ENCODE peak calls at places on chromosomes 12 and 14, in seven cellular contexts. One of them, this sample, is unnamed. For H3K36me3, the result is how much of the 10 kb centered on the place peaks cover.

GRCh38 chr12:5379737-5380496 is 52.0 kb upstream of the NTF3 start:
- DNase-seq in heart right ventricle: no peak
- DNase-seq in keratinocyte: peak
- DNase-seq in body of pancreas: no peak
- DNase-seq in SK-N-SH: no peak
- DNase-seq in fibroblast of lung: no peak
- DNase-seq in Caco-2: no peak
- DNase-seq in this sample: no peak

GRCh38 chr14:96710060-96710636 is 87.0 kb upstream of the VRK1 start:
- DNase-seq in SK-N-SH: no peak
- DNase-seq in keratinocyte: no peak
- DNase-seq in Caco-2: no peak
- DNase-seq in fibroblast of lung: no peak
- DNase-seq in heart right ventricle: no peak
- DNase-seq in body of pancreas: no peak
- DNase-seq in this sample: no peak

GRCh38 chr12:117052386-117053049 is 46.7 kb downstream of the TESC start:
- DNase-seq in Caco-2: no peak
- DNase-seq in keratinocyte: no peak
- DNase-seq in fibroblast of lung: no peak
- DNase-seq in SK-N-SH: no peak
- DNase-seq in body of pancreas: no peak
- DNase-seq in heart right ventricle: no peak
- DNase-seq in this sample: no peak

GRCh38 chr12:113040722-113041168 is 15.8 kb upstream of the DTX1 start:
- DNase-seq in Caco-2: no peak
- DNase-seq in keratinocyte: peak
- DNase-seq in fibroblast of lung: peak
- DNase-seq in SK-N-SH: no peak
- DNase-seq in body of pancreas: no peak
- DNase-seq in heart right ventricle: peak
- DNase-seq in this sample: peak

GRCh38 chr12:17132336-17132735 is 526.4 kb upstream of the LMO3 start:
- DNase-seq in keratinocyte: no peak
- DNase-seq in Caco-2: no peak
- DNase-seq in heart right ventricle: no peak
- DNase-seq in body of pancreas: no peak
- DNase-seq in fibroblast of lung: no peak
- DNase-seq in SK-N-SH: no peak
- DNase-seq in this sample: no peak

GRCh38 chr12:53729659-53730058 is 2.4 kb upstream of the CALCOCO1 start:
- DNase-seq in SK-N-SH: no peak
- DNase-seq in keratinocyte: no peak
- DNase-seq in fibroblast of lung: no peak
- DNase-seq in heart right ventricle: no peak
- DNase-seq in body of pancreas: no peak
- DNase-seq in Caco-2: no peak
- DNase-seq in this sample: no peak

GRCh38 chr14:32298346-32298745 is 30.8 kb upstream of the AKAP6 start:
- DNase-seq in keratinocyte: no peak
- DNase-seq in fibroblast of lung: no peak
- DNase-seq in body of pancreas: no peak
- DNase-seq in Caco-2: no peak
- DNase-seq in SK-N-SH: no peak
- DNase-seq in heart right ventricle: no peak
- DNase-seq in this sample: no peak

GRCh38 chr12:1171657-1172056 is 180.6 kb downstream of the ERC1 start:
- DNase-seq in fibroblast of lung: no peak
- DNase-seq in body of pancreas: no peak
- DNase-seq in SK-N-SH: no peak
- DNase-seq in heart right ventricle: no peak
- DNase-seq in keratinocyte: no peak
- DNase-seq in Caco-2: no peak
- DNase-seq in this sample: no peak

GRCh38 chr14:36279306-36280244 is 40.9 kb downstream of the MBIP start:
- DNase-seq in body of pancreas: no peak
- DNase-seq in Caco-2: no peak
- DNase-seq in keratinocyte: no peak
- DNase-seq in fibroblast of lung: no peak
- DNase-seq in heart right ventricle: no peak
- DNase-seq in SK-N-SH: no peak
- DNase-seq in this sample: no peak

GRCh38 chr14:47270715-47271114 is 404.7 kb downstream of the MDGA2 start:
- DNase-seq in keratinocyte: no peak
- DNase-seq in heart right ventricle: no peak
- DNase-seq in SK-N-SH: no peak
- DNase-seq in fibroblast of lung: no peak
- DNase-seq in Caco-2: no peak
- DNase-seq in body of pancreas: no peak
- DNase-seq in this sample: no peak

GRCh38 chr12:100391856-100392255 is 35.0 kb downstream of the SLC17A8 start:
- DNase-seq in keratinocyte: no peak
- DNase-seq in heart right ventricle: no peak
- DNase-seq in body of pancreas: peak
- DNase-seq in SK-N-SH: no peak
- DNase-seq in fibroblast of lung: peak
- DNase-seq in Caco-2: peak
- DNase-seq in this sample: no peak

GRCh38 chr14:95301527-95302187 is 18.1 kb downstream of the CLMN start:
- DNase-seq in keratinocyte: no peak
- DNase-seq in SK-N-SH: no peak
- DNase-seq in Caco-2: no peak
- DNase-seq in heart right ventricle: no peak
- DNase-seq in fibroblast of lung: no peak
- DNase-seq in body of pancreas: no peak
- DNase-seq in this sample: no peak

GRCh38 chr14:50055461-50056228 is 60.7 kb downstream of the VCPKMT start:
- DNase-seq in fibroblast of lung: no peak
- DNase-seq in keratinocyte: no peak
- DNase-seq in Caco-2: no peak
- DNase-seq in heart right ventricle: no peak
- DNase-seq in SK-N-SH: no peak
- DNase-seq in body of pancreas: no peak
- DNase-seq in this sample: no peak

GRCh38 chr12:52971701-52972329 is 22.9 kb downstream of the KRT18 start:
- DNase-seq in Caco-2: peak
- DNase-seq in fibroblast of lung: peak
- DNase-seq in body of pancreas: no peak
- DNase-seq in SK-N-SH: no peak
- DNase-seq in heart right ventricle: no peak
- DNase-seq in keratinocyte: no peak
- DNase-seq in this sample: peak

GRCh38 chr12:49866859-49867579 is 24.1 kb upstream of the BCDIN3D start:
- DNase-seq in Caco-2: peak
- DNase-seq in keratinocyte: no peak
- DNase-seq in body of pancreas: peak
- DNase-seq in heart right ventricle: peak
- DNase-seq in SK-N-SH: peak
- DNase-seq in fibroblast of lung: peak
- DNase-seq in this sample: no peak

GRCh38 chr12:25056486-25057130 is 107.7 kb upstream of the BCAT1 start:
- DNase-seq in keratinocyte: no peak
- DNase-seq in Caco-2: no peak
- DNase-seq in heart right ventricle: no peak
- DNase-seq in SK-N-SH: no peak
- DNase-seq in body of pancreas: no peak
- DNase-seq in fibroblast of lung: no peak
- DNase-seq in this sample: no peak

GRCh38 chr14:69571879-69572633 is 2.6 kb downstream of the CCDC177 start:
- DNase-seq in keratinocyte: no peak
- DNase-seq in Caco-2: peak
- DNase-seq in body of pancreas: peak
- DNase-seq in fibroblast of lung: peak
- DNase-seq in heart right ventricle: no peak
- DNase-seq in SK-N-SH: peak
- DNase-seq in this sample: no peak

GRCh38 chr12:93793983-93794382 is 116.8 kb downstream of the CRADD start:
- DNase-seq in Caco-2: no peak
- DNase-seq in heart right ventricle: no peak
- DNase-seq in keratinocyte: no peak
- DNase-seq in body of pancreas: no peak
- DNase-seq in SK-N-SH: no peak
- DNase-seq in fibroblast of lung: peak
- DNase-seq in this sample: no peak

GRCh38 chr14:50040401-50040775 is 76.0 kb downstream of the VCPKMT start:
- DNase-seq in Caco-2: peak
- DNase-seq in body of pancreas: no peak
- DNase-seq in fibroblast of lung: peak
- DNase-seq in keratinocyte: no peak
- DNase-seq in SK-N-SH: no peak
- DNase-seq in heart right ventricle: no peak
- DNase-seq in this sample: no peak

GRCh38 chr14:102554835-102555819 is 37.3 kb upstream of the RCOR1 start:
- DNase-seq in heart right ventricle: peak
- DNase-seq in Caco-2: no peak
- DNase-seq in body of pancreas: peak
- DNase-seq in fibroblast of lung: peak
- DNase-seq in SK-N-SH: peak
- DNase-seq in keratinocyte: no peak
- DNase-seq in this sample: no peak

GRCh38 chr12:14955876-14956811 is 5.3 kb downstream of the ARHGDIB start:
- DNase-seq in keratinocyte: no peak
- DNase-seq in body of pancreas: no peak
- DNase-seq in Caco-2: no peak
- DNase-seq in fibroblast of lung: no peak
- DNase-seq in SK-N-SH: no peak
- DNase-seq in heart right ventricle: no peak
- DNase-seq in this sample: no peak

GRCh38 chr14:79730911-79731310 is 480.4 kb downstream of the DIO2 start:
- DNase-seq in Caco-2: no peak
- DNase-seq in body of pancreas: no peak
- DNase-seq in fibroblast of lung: no peak
- DNase-seq in keratinocyte: no peak
- DNase-seq in heart right ventricle: no peak
- DNase-seq in SK-N-SH: no peak
- DNase-seq in this sample: no peak

GRCh38 chr12:82953397-82953796 is 266.7 kb downstream of the TMTC2 start:
- DNase-seq in body of pancreas: no peak
- DNase-seq in heart right ventricle: no peak
- DNase-seq in keratinocyte: no peak
- DNase-seq in Caco-2: no peak
- DNase-seq in SK-N-SH: no peak
- DNase-seq in fibroblast of lung: no peak
- DNase-seq in this sample: no peak

GRCh38 chr14:101000711-101001110 is 97.2 kb upstream of the RTL1 start:
- DNase-seq in keratinocyte: no peak
- DNase-seq in SK-N-SH: no peak
- DNase-seq in body of pancreas: no peak
- DNase-seq in heart right ventricle: no peak
- DNase-seq in fibroblast of lung: no peak
- DNase-seq in Caco-2: no peak
- DNase-seq in this sample: no peak

GRCh38 chr14:69569859-69570258 is 4.8 kb downstream of the CCDC177 start:
- DNase-seq in heart right ventricle: no peak
- DNase-seq in keratinocyte: no peak
- DNase-seq in SK-N-SH: no peak
- DNase-seq in body of pancreas: no peak
- DNase-seq in fibroblast of lung: no peak
- DNase-seq in Caco-2: peak
- DNase-seq in this sample: no peak

GRCh38 chr14:61749264-61749663 is 13.0 kb upstream of the SNAPC1 start:
- DNase-seq in Caco-2: no peak
- DNase-seq in SK-N-SH: no peak
- DNase-seq in fibroblast of lung: peak
- DNase-seq in heart right ventricle: no peak
- DNase-seq in body of pancreas: no peak
- DNase-seq in keratinocyte: no peak
- DNase-seq in this sample: no peak

GRCh38 chr12:95143784-95144205 is 70.4 kb upstream of the NR2C1 start:
- DNase-seq in fibroblast of lung: peak
- DNase-seq in SK-N-SH: no peak
- DNase-seq in keratinocyte: no peak
- DNase-seq in heart right ventricle: no peak
- DNase-seq in Caco-2: no peak
- DNase-seq in body of pancreas: no peak
- DNase-seq in this sample: no peak

GRCh38 chr12:113880337-113880736 is 85.8 kb downstream of the RBM19 start:
- DNase-seq in fibroblast of lung: no peak
- DNase-seq in heart right ventricle: no peak
- DNase-seq in keratinocyte: no peak
- DNase-seq in body of pancreas: no peak
- DNase-seq in SK-N-SH: no peak
- DNase-seq in Caco-2: no peak
- DNase-seq in this sample: no peak

GRCh38 chr12:97482153-97482693 is 19.6 kb downstream of the RMST start:
- DNase-seq in body of pancreas: no peak
- DNase-seq in heart right ventricle: no peak
- DNase-seq in SK-N-SH: no peak
- DNase-seq in Caco-2: no peak
- DNase-seq in keratinocyte: no peak
- DNase-seq in fibroblast of lung: no peak
- DNase-seq in this sample: no peak

GRCh38 chr12:121089031-121089812 is 43.5 kb upstream of the P2RX7 start:
- DNase-seq in heart right ventricle: no peak
- DNase-seq in keratinocyte: no peak
- DNase-seq in SK-N-SH: no peak
- DNase-seq in body of pancreas: no peak
- DNase-seq in fibroblast of lung: no peak
- DNase-seq in Caco-2: peak
- DNase-seq in this sample: no peak
- TF ChIP-seq CTCF in heart right ventricle: peak
- TF ChIP-seq CTCF in keratinocyte: peak
- TF ChIP-seq CTCF in SK-N-SH: no peak
- TF ChIP-seq CTCF in body of pancreas: no peak
- TF ChIP-seq CTCF in fibroblast of lung: no peak
- TF ChIP-seq CTCF in Caco-2: peak
- TF ChIP-seq CTCF in this sample: no peak

DNA sequence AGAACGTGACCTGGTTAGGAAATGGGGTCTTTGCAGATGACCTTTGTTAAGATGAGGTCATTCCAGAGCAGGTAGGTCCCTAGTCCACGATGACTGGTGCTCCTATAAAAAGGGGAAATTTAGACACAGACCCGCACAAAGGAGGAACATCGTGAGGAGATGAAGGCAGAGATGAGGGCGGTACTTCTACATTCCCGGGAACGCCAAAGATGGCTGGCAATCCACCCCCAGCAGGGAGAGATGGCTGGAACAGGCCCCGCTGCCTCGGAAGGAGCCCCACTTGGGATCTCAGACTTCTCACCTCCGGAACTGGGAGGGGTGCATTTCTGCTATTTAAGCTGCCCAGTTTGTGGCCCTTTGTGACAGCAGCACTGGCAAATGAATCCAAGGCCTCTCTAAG is 85.0 kb downstream of the ITPK1 start:
- DNase-seq in keratinocyte: no peak
- DNase-seq in body of pancreas: no peak
- DNase-seq in Caco-2: no peak
- DNase-seq in heart right ventricle: no peak
- DNase-seq in SK-N-SH: no peak
- DNase-seq in fibroblast of lung: no peak
- DNase-seq in this sample: no peak
- H3K36me3 ChIP-seq in keratinocyte: under half
- H3K36me3 ChIP-seq in body of pancreas: under half
- H3K36me3 ChIP-seq in Caco-2: under half
- H3K36me3 ChIP-seq in heart right ventricle: under half
- H3K36me3 ChIP-seq in SK-N-SH: under half
- H3K36me3 ChIP-seq in fibroblast of lung: under half
- H3K36me3 ChIP-seq in this sample: under half

GRCh38 chr14:75793806-75794205 is 132.8 kb downstream of the TTLL5 start:
- DNase-seq in SK-N-SH: no peak
- DNase-seq in keratinocyte: no peak
- DNase-seq in fibroblast of lung: peak
- DNase-seq in Caco-2: no peak
- DNase-seq in heart right ventricle: no peak
- DNase-seq in body of pancreas: no peak
- DNase-seq in this sample: no peak
- TF ChIP-seq CTCF in SK-N-SH: peak
- TF ChIP-seq CTCF in keratinocyte: no peak
- TF ChIP-seq CTCF in fibroblast of lung: peak
- TF ChIP-seq CTCF in Caco-2: no peak
- TF ChIP-seq CTCF in heart right ventricle: peak
- TF ChIP-seq CTCF in body of pancreas: no peak
- TF ChIP-seq CTCF in this sample: no peak

GRCh38 chr12:132066749-132067148 is 77.4 kb downstream of the DDX51 start:
- DNase-seq in heart right ventricle: no peak
- DNase-seq in keratinocyte: no peak
- DNase-seq in SK-N-SH: no peak
- DNase-seq in Caco-2: no peak
- DNase-seq in fibroblast of lung: no peak
- DNase-seq in body of pancreas: no peak
- DNase-seq in this sample: no peak
- H3K36me3 ChIP-seq in heart right ventricle: half or more
- H3K36me3 ChIP-seq in keratinocyte: under half
- H3K36me3 ChIP-seq in SK-N-SH: under half
- H3K36me3 ChIP-seq in Caco-2: under half
- H3K36me3 ChIP-seq in fibroblast of lung: under half
- H3K36me3 ChIP-seq in body of pancreas: under half
- H3K36me3 ChIP-seq in this sample: under half

This sample was measured in BJ.